ENCODE peak calls at places on chromosomes 6 and 20, in six cellular contexts. W is MM.1S, I is neural progenitor cell, O is HCT116, K is SK-N-SH, D is PC-3. L is an unnamed sample.

GRCh38 chr20:41218466-41218865 is 81.1 kb downstream of the PLCG1 start:
- DNase-seq in K (no peak), I (no peak), D (no peak), W (no peak), O (no peak), L (peak; percentile 86)

GRCh38 chr20:42734660-42735368 is 454.9 kb downstream of the PTPRT start:
- DNase-seq in O (no peak), K (no peak), W (no peak), D (no peak), I (no peak), L (no peak)

GRCh38 chr6:11770546-11771466 is 7.8 kb downstream of the ADTRP start:
- DNase-seq in W (peak; percentile 41), I (peak; percentile 16), K (peak; percentile 24), O (peak; percentile 89), D (peak; percentile 98), L (peak; percentile 99)

GRCh38 chr20:19958243-19958642 is 58.9 kb upstream of the NAA20 start:
- DNase-seq in O (no peak), K (no peak), D (no peak), W (no peak), I (no peak), L (no peak)

GRCh38 chr6:93799226-93799625 is 379.9 kb upstream of the EPHA7 start:
- DNase-seq in K (no peak), W (no peak), O (no peak), D (peak; percentile 9), I (no peak), L (peak; percentile 26)

GRCh38 chr20:31934491-31934890 is 17.4 kb downstream of the PDRG1 start:
- DNase-seq in D (no peak), O (no peak), I (no peak), K (no peak), W (no peak), L (no peak)

GRCh38 chr6:105804000-105804399 is 282.1 kb upstream of the PRDM1 start:
- DNase-seq in D (no peak), I (no peak), O (no peak), W (no peak), K (no peak), L (no peak)

GRCh38 chr20:2386516-2387179 is 5.9 kb downstream of the TGM6 start:
- DNase-seq in O (no peak), W (no peak), I (no peak), D (no peak), K (no peak), L (peak; percentile 80)

GRCh38 chr6:10400330-10400729 is 14.5 kb downstream of the TFAP2A start:
- DNase-seq in I (no peak), W (no peak), O (no peak), D (peak; percentile 70), K (no peak), L (no peak)

DNA sequence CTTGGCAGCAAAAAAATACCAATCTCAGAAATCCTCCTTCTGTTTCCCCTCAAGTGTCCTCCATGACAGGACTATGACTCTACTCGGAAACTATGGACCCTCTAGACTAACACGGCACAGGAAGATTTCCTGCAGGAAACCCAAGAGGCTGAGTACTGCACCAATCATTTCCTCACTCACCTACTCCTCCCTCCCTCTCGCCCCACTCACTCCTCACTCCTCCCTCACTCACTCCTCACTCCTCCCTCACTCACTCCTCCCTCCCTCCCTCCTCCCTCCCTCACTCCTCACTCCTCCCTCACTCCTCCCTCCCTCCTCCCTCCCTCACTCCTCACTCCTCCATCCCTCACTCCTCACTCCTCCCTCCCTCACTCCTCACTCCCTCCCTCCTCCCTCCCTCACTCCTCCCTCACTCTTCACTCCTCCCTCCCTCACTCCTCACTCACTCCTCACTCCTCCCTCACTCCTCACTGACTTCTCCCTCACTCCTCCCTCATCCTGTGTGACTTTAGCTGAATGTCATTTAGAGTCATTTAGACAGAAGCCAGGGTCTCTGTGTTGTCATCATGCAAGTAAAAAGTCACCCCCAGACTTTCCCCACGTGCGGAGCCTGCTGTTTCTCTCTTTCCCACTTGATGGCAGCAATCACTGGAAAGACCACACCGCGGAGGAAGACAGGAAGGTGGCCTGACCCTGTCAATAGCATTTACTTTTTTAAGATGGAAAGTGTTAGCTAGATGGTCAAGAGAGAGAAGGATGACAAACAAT is 226.8 kb upstream of the PDE10A start:
- DNase-seq in K (peak; percentile 65), D (peak; percentile 43), W (no peak), I (peak; percentile 72), O (peak; percentile 13), L (peak; percentile 74)
- TF ChIP-seq EZH2phosphoT487 in K (no peak), D (no peak), W (no peak), I (no peak), O (no peak), L (no peak)

GRCh38 chr20:36473164-36473563 is 68.2 kb upstream of the MYL9 start:
- DNase-seq in W (no peak), D (no peak), O (no peak), K (no peak), I (no peak), L (no peak)
- H3K4me1 ChIP-seq in W (peaks cover 10% of the 10 kb centered on the region), D (peaks cover 26% of the 10 kb centered on the region), O (peaks cover 29% of the 10 kb centered on the region), K (peaks cover 44% of the 10 kb centered on the region), I (peaks cover 11% of the 10 kb centered on the region), L (peaks cover 53% of the 10 kb centered on the region)

GRCh38 chr6:150761771-150762170 is 103.7 kb upstream of the MTHFD1L start:
- DNase-seq in K (no peak), W (no peak), O (no peak), D (no peak), I (peak; percentile 65), L (no peak)

GRCh38 chr6:150755524-150755923 is 110.0 kb upstream of the MTHFD1L start:
- DNase-seq in D (no peak), O (no peak), K (no peak), W (no peak), I (no peak), L (no peak)

GRCh38 chr6:150755042-150755441 is 110.5 kb upstream of the MTHFD1L start:
- DNase-seq in D (no peak), K (no peak), W (no peak), O (no peak), I (no peak), L (no peak)

GRCh38 chr6:150756170-150756569 is 109.3 kb upstream of the MTHFD1L start:
- DNase-seq in O (no peak), D (no peak), I (no peak), K (no peak), W (no peak), L (peak; percentile 47)

GRCh38 chr6:150759500-150759899 is 106.0 kb upstream of the MTHFD1L start:
- DNase-seq in W (no peak), O (no peak), D (peak; percentile 42), K (no peak), I (no peak), L (no peak)
- H3K9ac ChIP-seq in W (no peak overlapping the region), O (no peak overlapping the region), D (no peak overlapping the region), K (no peak overlapping the region), I (no peak overlapping the region), L (no peak overlapping the region)

GRCh38 chr6:88519227-88520019 is 353.3 kb upstream of the CNR1 start:
- DNase-seq in O (no peak), D (no peak), I (no peak), W (no peak), K (no peak), L (no peak)
- TF ChIP-seq EZH2phosphoT487 in O (no peak), D (no peak), I (no peak), W (no peak), K (no peak), L (no peak)

GRCh38 chr6:24933266-24933665 is 2.5 kb downstream of the RIPOR2 start:
- DNase-seq in I (no peak), O (no peak), D (no peak), W (no peak), K (no peak), L (no peak)
- H3K4me1 ChIP-seq in I (peaks cover 28% of the 10 kb centered on the region), O (no peaks in the 10 kb centered on the region), D (peaks cover 21% of the 10 kb centered on the region), W (peaks cover 22% of the 10 kb centered on the region), K (peaks cover 18% of the 10 kb centered on the region), L (peaks cover 29% of the 10 kb centered on the region)

GRCh38 chr6:135148889-135149288 is 32.2 kb upstream of the MYB start:
- DNase-seq in D (no peak), I (no peak), O (no peak), K (no peak), W (no peak), L (no peak)

GRCh38 chr6:135146160-135146920 is 34.8 kb upstream of the MYB start:
- DNase-seq in I (peak; percentile 30), O (no peak), D (peak; percentile 11), K (no peak), W (no peak), L (peak; percentile 11)

GRCh38 chr6:135144678-135145508 is 36.2 kb upstream of the MYB start:
- DNase-seq in O (peak; percentile 12), D (peak; percentile 58), K (peak; percentile 25), W (peak; percentile 50), I (peak; percentile 42), L (peak; percentile 56)

GRCh38 chr6:135147637-135148592 is 33.2 kb upstream of the MYB start:
- DNase-seq in W (no peak), I (no peak), K (no peak), D (no peak), O (no peak), L (no peak)

DNA sequence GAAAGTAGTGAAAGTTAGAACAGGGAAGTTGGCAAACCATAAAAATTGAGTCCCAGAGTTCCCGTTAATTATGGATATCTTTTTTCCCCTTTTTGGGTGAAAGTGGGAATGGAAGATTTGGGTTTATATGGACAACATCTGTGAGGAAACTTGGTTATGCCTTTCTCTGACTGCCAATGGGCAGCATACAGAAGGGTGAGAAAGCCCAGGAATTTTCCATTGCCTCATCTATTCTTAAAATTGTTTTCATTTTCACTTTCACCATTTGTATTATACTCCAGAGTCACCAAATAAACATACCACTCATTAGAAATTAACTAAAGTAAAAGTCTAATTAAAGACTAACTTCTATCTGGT is 35.6 kb upstream of the MYB start:
- DNase-seq in I (no peak), K (no peak), D (no peak), W (peak; percentile 40), O (no peak), L (peak; percentile 17)
- H3K9ac ChIP-seq in I (no peak overlapping the region), K (no peak overlapping the region), D (no peak overlapping the region), W (no peak overlapping the region), O (no peak overlapping the region), L (no peak overlapping the region)

DNA sequence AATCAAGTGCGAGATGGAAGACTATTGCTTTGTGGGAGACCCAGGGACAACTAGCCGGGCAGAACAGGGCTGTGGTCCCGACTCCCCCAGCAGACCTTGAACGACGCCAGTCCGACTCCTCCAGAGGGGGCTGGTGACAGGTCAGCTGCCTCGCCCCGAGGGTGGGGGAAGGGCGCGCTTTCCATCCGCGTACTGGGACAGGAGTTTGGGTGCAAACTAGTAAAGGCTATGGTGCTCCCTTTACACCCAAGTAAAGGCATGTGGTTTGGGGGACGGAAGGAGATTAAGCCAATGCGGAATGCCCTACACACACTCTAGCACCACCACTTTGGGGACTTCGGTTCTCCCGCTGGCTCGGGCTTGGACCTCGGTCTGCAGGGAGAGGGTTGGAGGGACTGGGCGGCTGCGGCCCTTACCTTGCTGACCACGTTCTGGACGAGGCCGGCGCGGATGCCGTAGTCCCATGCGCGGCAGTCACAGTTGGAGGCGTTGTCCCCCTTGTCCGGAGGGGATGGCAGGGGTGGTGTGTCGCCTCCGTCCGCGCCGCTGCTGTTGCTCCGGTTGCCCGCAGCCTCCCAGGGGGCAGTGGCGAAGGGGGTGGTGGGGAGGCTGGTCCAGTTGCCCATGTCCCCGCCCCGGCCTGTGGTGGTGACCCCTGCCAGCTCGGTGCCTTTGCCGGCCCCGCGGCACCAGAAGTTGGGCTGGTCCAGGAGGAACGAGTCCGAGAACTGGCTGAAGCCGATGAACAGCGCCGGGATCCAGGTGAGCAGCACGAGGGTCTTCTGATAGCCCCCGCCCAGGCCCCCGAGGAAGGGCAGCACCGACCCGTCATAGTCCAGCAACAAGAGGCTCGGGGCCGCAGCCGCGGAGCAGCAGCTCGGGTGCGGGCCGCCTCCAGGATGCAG is 1.1 kb downstream of the SLC22A23 start:
- DNase-seq in D (no peak), W (no peak), I (peak; percentile 55), O (no peak), K (peak; percentile 53), L (peak; percentile 52)
- TF ChIP-seq EZH2phosphoT487 in D (no peak), W (no peak), I (peak; percentile 90), O (no peak), K (no peak), L (no peak)